ENCODE peak calls at places on chromosomes 16 and 17, in six cellular contexts. A, B, J, Z, M and O are unnamed samples. For H3K4me1, the result is how much of the 10 kb centered on the place peaks cover.

GRCh38 chr17:38720941-38721340 is 9.2 kb upstream of the CISD3 start:
- DNase-seq in Z (no peak), A (no peak), M (no peak), J (no peak), B (no peak), O (no peak)

GRCh38 chr16:89188064-89188441 is 12.3 kb downstream of the SLC22A31 start:
- DNase-seq in J (no peak), M (no peak), A (no peak), B (no peak), Z (no peak), O (no peak)

GRCh38 chr17:3750926-3751325 is 27.2 kb downstream of the HASPIN start:
- DNase-seq in J (no peak), M (no peak), A (no peak), B (no peak), Z (no peak), O (no peak)

GRCh38 chr16:51816929-51817328 is 665.9 kb upstream of the SALL1 start:
- DNase-seq in B (no peak), J (no peak), Z (peak), A (no peak), M (no peak), O (no peak)

GRCh38 chr17:43676471-43676870 is 14.7 kb upstream of the MEOX1 start:
- DNase-seq in Z (no peak), M (no peak), J (no peak), A (no peak), B (no peak), O (no peak)

GRCh38 chr17:27295945-27296344 is 2.0 kb downstream of the WSB1 start:
- DNase-seq in J (no peak), M (no peak), B (no peak), Z (no peak), A (no peak), O (no peak)

GRCh38 chr16:9122969-9123368 is 31.5 kb downstream of the HAPSTR1 start:
- DNase-seq in A (no peak), M (no peak), J (no peak), B (no peak), Z (no peak), O (no peak)

GRCh38 chr17:65235284-65235683 is 98.1 kb downstream of the RGS9 start:
- DNase-seq in J (no peak), A (no peak), M (no peak), Z (no peak), B (no peak), O (no peak)

GRCh38 chr16:57541754-57542435 is 548 bp upstream of the ADGRG5 start:
- DNase-seq in B (peak), Z (no peak), J (no peak), A (no peak), M (peak), O (no peak)

GRCh38 chr16:67001159-67001486 is 12.7 kb downstream of the CES4A start:
- DNase-seq in J (no peak), M (no peak), B (no peak), Z (no peak), A (no peak), O (no peak)

GRCh38 chr16:51408357-51408756 is 257.3 kb upstream of the SALL1 start:
- DNase-seq in M (no peak), B (no peak), Z (peak), A (no peak), J (no peak), O (no peak)

GRCh38 chr16:85522842-85523601 is 90.1 kb upstream of the GSE1 start:
- DNase-seq in Z (peak), A (peak), B (peak), J (no peak), M (no peak), O (no peak)

GRCh38 chr17:65029605-65030308 is 26.8 kb downstream of the GNA13 start:
- DNase-seq in A (no peak), B (no peak), J (no peak), M (no peak), Z (no peak), O (no peak)

DNA sequence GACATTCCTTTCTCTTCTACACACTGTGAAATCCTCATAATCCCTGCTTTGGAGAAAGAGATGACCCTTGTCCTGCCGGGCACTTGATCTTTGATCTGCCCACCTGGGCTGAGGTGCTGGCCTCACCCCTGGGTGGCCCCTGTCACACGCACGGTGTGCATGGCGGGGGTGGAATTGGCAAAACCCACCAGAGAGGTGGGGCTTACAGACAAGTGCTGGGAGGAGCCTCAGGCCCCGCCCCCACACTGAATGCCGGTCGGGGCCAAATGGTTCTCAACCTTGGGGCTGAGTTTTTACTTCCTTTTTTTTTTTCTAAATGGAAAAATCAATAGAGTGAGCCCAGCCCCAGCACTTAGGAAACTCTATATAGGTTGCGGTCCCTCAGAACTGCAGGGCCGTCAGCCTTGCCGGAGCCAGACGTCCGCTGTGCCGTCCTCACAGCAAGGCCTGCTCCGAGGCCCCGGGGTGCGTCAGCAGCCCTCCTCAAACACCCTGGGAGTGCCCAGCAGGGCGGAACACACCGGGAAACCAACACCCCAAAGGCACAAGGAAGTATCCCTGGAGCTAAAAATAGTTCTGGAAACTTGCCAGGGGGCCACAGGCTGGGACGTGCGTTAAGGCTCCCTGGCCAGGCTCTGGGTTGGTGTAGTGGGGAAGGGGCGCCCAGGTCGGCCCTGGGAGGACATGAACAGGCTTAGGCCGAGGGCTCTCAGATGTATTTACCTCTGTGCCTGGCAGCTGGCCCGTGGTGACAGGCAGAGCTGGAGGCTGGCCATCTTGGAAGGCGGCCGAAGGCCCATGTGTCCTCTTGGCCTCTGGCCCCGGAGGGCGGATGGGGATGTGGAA is 11.0 kb downstream of the GPRC5C start:
- DNase-seq in J (peak), M (peak), Z (no peak), A (peak), B (peak), O (peak)
- H3K4me1 ChIP-seq in J (half or more), M (under half), Z (under half), A (under half), B (under half), O (half or more)

GRCh38 chr17:72053069-72053846 is 67.6 kb upstream of the SOX9 start:
- DNase-seq in Z (no peak), A (no peak), M (no peak), J (no peak), B (no peak), O (no peak)
- TF ChIP-seq CTCF in Z (no peak), A (no peak), M (no peak), J (no peak), B (no peak), O (no peak)

DNA sequence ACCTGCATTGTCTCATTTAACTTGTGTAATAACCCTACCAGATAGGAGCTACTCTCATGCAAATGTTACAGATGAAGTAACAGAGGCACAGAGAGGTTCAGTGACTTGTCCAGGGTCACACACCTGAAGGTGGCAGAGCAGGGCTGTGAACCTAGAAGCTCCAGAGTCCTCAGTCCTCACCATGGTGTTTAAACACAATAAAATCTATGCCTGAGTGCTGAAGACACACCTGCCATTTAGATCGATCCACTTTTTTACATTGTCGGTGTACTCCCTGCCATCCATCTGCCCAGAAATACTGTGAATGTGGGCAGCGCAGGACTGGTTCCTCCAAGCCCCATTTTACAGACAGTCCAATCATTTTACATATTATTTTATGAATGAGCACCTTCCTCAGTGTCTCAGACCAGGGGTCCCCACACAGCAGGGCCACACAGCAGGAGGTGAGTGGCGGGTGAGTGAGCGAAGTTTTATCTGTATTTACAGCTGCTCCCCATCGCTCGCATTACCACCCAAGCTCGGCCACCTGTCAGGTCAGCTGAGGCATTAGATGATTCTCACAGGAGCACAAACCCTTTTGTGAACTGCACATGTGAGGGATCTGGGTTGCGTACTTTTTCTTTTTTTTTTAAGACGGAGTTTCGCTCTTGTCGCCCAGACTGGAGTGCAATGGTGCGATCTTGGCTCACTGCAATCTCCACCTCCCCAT is 5.6 kb downstream of the IL4R start:
- DNase-seq in A (no peak), Z (no peak), M (peak), B (peak), J (no peak), O (no peak)
- H3K4me1 ChIP-seq in A (under half), Z (under half), M (half or more), B (under half), J (under half), O (half or more)

GRCh38 chr17:55965051-55965450 is 188.2 kb upstream of the ANKFN1 start:
- DNase-seq in J (no peak), M (no peak), B (no peak), A (no peak), Z (no peak), O (no peak)
- TF ChIP-seq CTCF in J (no peak), M (no peak), B (no peak), A (no peak), Z (no peak), O (no peak)

DNA sequence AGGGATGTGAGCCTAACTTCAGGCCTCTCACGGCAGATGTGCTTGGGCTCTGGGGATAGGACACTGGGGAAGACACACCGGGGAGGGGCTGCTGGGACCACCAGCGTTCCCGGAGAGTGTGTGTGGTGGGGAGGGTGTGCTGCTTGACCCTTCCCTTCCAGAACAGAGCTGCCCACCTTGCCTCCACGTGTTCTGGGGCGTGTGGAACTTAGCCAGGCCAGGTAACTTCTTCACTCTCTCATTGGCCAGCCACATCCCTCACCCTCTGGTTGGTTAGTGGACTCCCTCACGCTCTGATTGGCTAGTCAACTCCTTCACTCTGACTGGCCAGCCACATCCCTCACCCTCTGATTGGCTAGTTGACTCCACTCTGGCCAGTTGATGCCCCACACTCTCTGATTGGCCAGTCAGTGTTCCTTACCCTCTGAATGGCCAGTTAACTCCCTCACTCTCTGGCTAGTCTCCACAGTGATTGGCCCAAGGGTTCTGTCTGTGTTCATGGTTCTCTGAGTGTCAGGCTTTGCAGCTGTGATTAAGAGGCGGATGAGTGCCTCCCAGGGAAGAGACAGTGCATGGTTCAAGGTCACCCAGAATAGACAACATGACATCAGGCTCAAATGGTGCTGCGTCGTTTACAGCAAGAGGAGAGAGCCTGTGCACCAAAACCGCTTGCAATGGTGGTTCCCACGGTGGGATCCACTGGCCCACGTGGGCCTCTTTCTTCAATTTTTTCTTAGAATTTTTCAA is 10.0 kb downstream of the TMEM235 start:
- DNase-seq in Z (peak), A (no peak), B (no peak), J (no peak), M (no peak), O (no peak)
- H3K4me1 ChIP-seq in Z (under half), A (under half), B (under half), J (under half), M (under half), O (under half)